ENCODE peak calls at places on chromosomes 4 and X, in ten cellular contexts. O is cardiac muscle cell, T is SK-N-MC, E is heart right ventricle, S is epithelial cell of esophagus, B is heart left ventricle, H is GM23248, U is bronchial epithelial cell, Z is HCT116, G is mesendoderm. R is an unnamed sample.
A peak's percentile ranks its signal among the peaks of the same experiment; 100 is the strongest.

GRCh38 chr4:157075811-157076577 is at the start of gene GLRB:
- DNase-seq in T (no peak), Z (no peak), U (no peak), G (peak; percentile 26), H (peak; percentile 66), E (no peak), O (peak; percentile 30), S (peak; percentile 24), B (peak; percentile 62), R (no peak)

GRCh38 chrX:3549442-3549875 is 164.0 kb downstream of the PRKX start:
- DNase-seq in G (no peak), Z (no peak), T (no peak), E (peak; percentile 16), H (peak; percentile 77), S (peak; percentile 10), O (peak; percentile 54), B (no peak), U (peak; percentile 10), R (no peak)

GRCh38 chr4:14916554-14917304 is 85.6 kb upstream of the CPEB2 start:
- DNase-seq in B (no peak), Z (peak; percentile 10), T (no peak), G (peak; percentile 51), O (peak; percentile 69), U (peak; percentile 78), S (peak; percentile 87), E (peak; percentile 49), H (peak; percentile 73), R (peak; percentile 28)

GRCh38 chr4:94232519-94232918 is 24.9 kb downstream of the SMARCAD1 start:
- DNase-seq in Z (no peak), U (no peak), B (no peak), E (no peak), T (no peak), G (no peak), H (no peak), S (no peak), O (no peak), R (no peak)

GRCh38 chrX:119391279-119391678 is 7.9 kb upstream of the SLC25A43 start:
- DNase-seq in T (no peak), S (peak; percentile 60), Z (peak; percentile 23), H (peak; percentile 58), G (peak; percentile 38), U (peak; percentile 39), E (no peak), O (peak; percentile 55), B (no peak), R (peak; percentile 15)

GRCh38 chr4:184647391-184648101 is 1.7 kb downstream of the CASP3 start:
- DNase-seq in G (peak; percentile 30), U (peak; percentile 48), Z (no peak), O (peak; percentile 27), E (no peak), T (no peak), H (peak; percentile 64), S (peak; percentile 29), B (no peak), R (no peak)

GRCh38 chr4:184281231-184282139 is 63.8 kb upstream of the ENPP6 start:
- DNase-seq in G (no peak), E (no peak), S (no peak), T (no peak), O (no peak), Z (no peak), U (no peak), B (no peak), H (no peak), R (peak; percentile 92)

GRCh38 chr4:139454111-139454600 is at the start of gene RAB33B:
- DNase-seq in H (peak; percentile 96), O (peak; percentile 94), B (no peak), E (no peak), Z (no peak), S (no peak), U (peak; percentile 13), G (no peak), T (no peak), R (no peak)

GRCh38 chr4:72977936-72978485 is 91.5 kb downstream of the COX18 start:
- DNase-seq in G (no peak), E (no peak), B (no peak), Z (no peak), T (no peak), O (no peak), H (no peak), U (peak; percentile 41), S (no peak), R (no peak)

GRCh38 chrX:330726-331144 is 12.1 kb upstream of the GTPBP6 start:
- DNase-seq in H (no peak), Z (no peak), O (no peak), T (no peak), G (no peak), U (no peak), E (no peak), B (peak; percentile 42), S (no peak), R (no peak)

GRCh38 chr4:87005690-87006461 is 71.1 kb downstream of the AFF1 start:
- DNase-seq in S (no peak), H (peak; percentile 54), U (no peak), B (no peak), G (peak; percentile 59), T (no peak), E (no peak), O (no peak), Z (no peak), R (peak; percentile 74)

GRCh38 chrX:68684291-68684918 is 36.9 kb downstream of the STARD8 start:
- DNase-seq in E (peak; percentile 73), T (no peak), U (no peak), O (peak; percentile 37), S (no peak), G (peak; percentile 56), B (peak; percentile 83), H (no peak), Z (no peak), R (no peak)

GRCh38 chr4:16537926-16538325 is 311.7 kb upstream of the TAPT1 start:
- DNase-seq in G (no peak), O (no peak), H (peak; percentile 7), U (no peak), S (no peak), E (no peak), Z (no peak), B (no peak), T (no peak), R (no peak)

GRCh38 chr4:119597377-119597776 is 31.2 kb downstream of the PDE5A start:
- DNase-seq in G (peak; percentile 42), U (no peak), E (no peak), H (no peak), Z (no peak), B (no peak), S (no peak), O (no peak), T (no peak), R (no peak)

GRCh38 chr4:74206088-74206826 is 48.3 kb downstream of the MTHFD2L start:
- DNase-seq in S (no peak), G (peak; percentile 81), E (no peak), Z (no peak), B (no peak), T (no peak), O (peak; percentile 71), U (no peak), H (peak; percentile 45), R (peak; percentile 70)

GRCh38 chrX:42027367-42028025 is 104.1 kb upstream of the CASK start:
- DNase-seq in H (no peak), O (no peak), B (no peak), T (no peak), G (no peak), S (no peak), Z (no peak), E (no peak), U (no peak), R (peak; percentile 15)

GRCh38 chr4:142236268-142236667 is 599.9 kb downstream of the IL15 start:
- DNase-seq in U (peak; percentile 89), S (peak; percentile 80), H (peak; percentile 19), G (no peak), T (no peak), O (no peak), B (no peak), Z (no peak), E (no peak), R (no peak)

GRCh38 chr4:120769227-120769626 is 153.3 kb downstream of the PRDM5 start:
- DNase-seq in B (no peak), S (peak; percentile 40), T (no peak), U (no peak), Z (peak; percentile 16), O (peak; percentile 82), E (no peak), H (peak; percentile 49), G (peak; percentile 19), R (no peak)

GRCh38 chr4:67292649-67293048 is 252.7 kb downstream of the CENPC start:
- DNase-seq in U (no peak), T (peak; percentile 70), G (no peak), S (no peak), Z (no peak), H (no peak), B (no peak), O (peak; percentile 28), E (no peak), R (no peak)

GRCh38 chrX:1388651-1389050 is 3.3 kb downstream of the SLC25A6 start:
- DNase-seq in E (no peak), U (no peak), O (no peak), H (no peak), Z (no peak), G (no peak), B (peak; percentile 24), T (no peak), S (no peak), R (no peak)
- H3K4me3 ChIP-seq in E (no peak overlapping the region), U (no peak overlapping the region), O (no peak overlapping the region), H (no peak overlapping the region), Z (no peak overlapping the region), G (no peak overlapping the region), B (no peak overlapping the region), T (no peak overlapping the region), S (no peak overlapping the region), R (no peak overlapping the region)

DNA sequence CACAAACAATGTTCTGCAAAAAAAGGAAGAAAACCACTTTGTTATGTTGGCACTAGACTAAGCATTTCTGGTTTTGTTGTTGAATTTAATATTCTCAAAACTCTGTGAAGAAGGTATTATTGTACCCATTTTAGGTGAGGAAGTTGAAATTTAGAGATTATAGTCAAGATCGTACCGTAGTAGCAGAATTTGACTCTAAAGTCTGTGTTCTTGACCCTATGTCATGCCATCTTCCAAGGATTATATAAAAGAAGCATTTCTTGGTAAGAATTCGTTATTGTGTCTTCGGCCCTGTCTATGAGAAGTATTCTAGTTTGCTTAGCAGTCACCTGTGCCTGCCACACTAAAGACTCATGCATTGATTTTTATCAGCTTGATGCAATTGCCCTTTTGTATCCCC is 104.4 kb upstream of the MAP9 start:
- DNase-seq in T (no peak), H (no peak), G (no peak), Z (no peak), B (no peak), S (no peak), E (no peak), O (no peak), U (no peak), R (no peak)
- H3K4me3 ChIP-seq in T (no peak overlapping the region), H (no peak overlapping the region), G (no peak overlapping the region), Z (no peak overlapping the region), B (no peak overlapping the region), S (no peak overlapping the region), E (no peak overlapping the region), O (no peak overlapping the region), U (no peak overlapping the region), R (no peak overlapping the region)

GRCh38 chr4:13906727-13907126 is 279.2 kb upstream of the BOD1L1 start:
- DNase-seq in E (no peak), H (peak; percentile 39), T (no peak), B (no peak), S (no peak), G (no peak), O (no peak), Z (no peak), U (no peak), R (no peak)
- H3K4me3 ChIP-seq in E (no peak overlapping the region), H (no peak overlapping the region), T (no peak overlapping the region), B (no peak overlapping the region), S (no peak overlapping the region), G (no peak overlapping the region), O (no peak overlapping the region), Z (no peak overlapping the region), U (no peak overlapping the region), R (no peak overlapping the region)

GRCh38 chrX:107773206-107773605 is 2.4 kb downstream of the TSC22D3 start:
- DNase-seq in G (peak; percentile 66), O (no peak), B (no peak), U (no peak), E (no peak), H (no peak), Z (no peak), T (no peak), S (no peak), R (no peak)
- H3K4me3 ChIP-seq in G (no peak overlapping the region), O (peak overlapping the region; percentile 36), B (peak overlapping the region; percentile 67), U (no peak overlapping the region), E (no peak overlapping the region), H (no peak overlapping the region), Z (no peak overlapping the region), T (no peak overlapping the region), S (peak overlapping the region; percentile 56), R (no peak overlapping the region)

R was measured in GM12865.